ENCODE peak calls at places on chromosomes 13 and 19, in nine cellular contexts. H, J, R, D, Q, U, L, V and G are unnamed samples.

GRCh38 chr13:93769126-93769525 is 542.5 kb downstream of the GPC6 start:
- DNase-seq in D (peak), H (no peak), R (no peak), V (no peak), L (no peak), Q (no peak), U (no peak), J (no peak), G (no peak)

GRCh38 chr13:34762312-34762711 is 179.8 kb upstream of the NBEA start:
- DNase-seq in V (no peak), Q (peak), R (no peak), H (no peak), U (no peak), L (no peak), D (peak), J (no peak), G (no peak)

GRCh38 chr19:13215572-13216380 is 65.6 kb downstream of the IER2 start:
- DNase-seq in L (no peak), Q (no peak), V (peak), J (peak), R (no peak), D (no peak), H (peak), U (no peak), G (peak)

GRCh38 chr19:3655402-3656072 is 28.9 kb upstream of the CACTIN start:
- DNase-seq in L (no peak), D (peak), J (no peak), Q (peak), H (no peak), R (no peak), U (no peak), V (peak), G (no peak)

GRCh38 chr19:41175825-41176734 is 16.9 kb upstream of the CYP2S1 start:
- DNase-seq in R (peak), L (peak), V (peak), D (peak), U (peak), J (peak), Q (peak), H (peak), G (no peak)

GRCh38 chr19:13906525-13906904 is 514 bp downstream of the CC2D1A start:
- DNase-seq in J (no peak), V (peak), Q (no peak), H (no peak), D (no peak), L (no peak), U (peak), R (no peak), G (peak)

GRCh38 chr19:5960005-5961001 is 17.6 kb downstream of the RANBP3 start:
- DNase-seq in H (peak), Q (no peak), L (peak), J (no peak), V (no peak), D (no peak), R (no peak), U (peak), G (no peak)

GRCh38 chr13:31896427-31896826 is 135.1 kb upstream of the FRY start:
- DNase-seq in J (no peak), H (no peak), L (no peak), D (peak), U (no peak), Q (no peak), R (peak), V (no peak), G (no peak)

GRCh38 chr19:55370305-55370988 is at the start of gene IL11:
- DNase-seq in D (no peak), L (no peak), Q (no peak), V (peak), U (no peak), R (no peak), J (no peak), H (no peak), G (no peak)

GRCh38 chr13:39129253-39129652 is 91.0 kb downstream of the NHLRC3 start:
- DNase-seq in V (no peak), D (no peak), Q (no peak), J (no peak), U (no peak), R (no peak), H (no peak), L (no peak), G (no peak)

GRCh38 chr13:113552079-113552478 is 32.5 kb upstream of the TFDP1 start:
- DNase-seq in R (no peak), D (no peak), Q (no peak), L (no peak), U (no peak), J (no peak), V (no peak), H (no peak), G (no peak)

GRCh38 chr19:42143341-42144234 is 11.3 kb upstream of the POU2F2 start:
- DNase-seq in J (no peak), H (peak), U (no peak), L (no peak), D (peak), Q (no peak), V (peak), R (no peak), G (no peak)

GRCh38 chr19:43504426-43505185 is at the start of gene PHLDB3:
- DNase-seq in J (no peak), D (peak), L (no peak), U (peak), R (no peak), Q (peak), H (peak), V (peak), G (peak)

GRCh38 chr13:73767747-73768315 is 366.4 kb downstream of the KLF12 start:
- DNase-seq in U (no peak), D (no peak), H (no peak), J (peak), V (peak), R (no peak), L (no peak), Q (no peak), G (no peak)

GRCh38 chr13:111005364-111005763 is 90.5 kb upstream of the ANKRD10 start:
- DNase-seq in R (no peak), Q (no peak), V (peak), D (peak), L (no peak), J (no peak), H (no peak), U (no peak), G (no peak)

GRCh38 chr13:43145556-43145955 is 122.2 kb downstream of the DNAJC15 start:
- DNase-seq in U (no peak), L (no peak), D (no peak), R (no peak), H (no peak), V (no peak), J (no peak), Q (no peak), G (no peak)

GRCh38 chr19:40265763-40266099 is 19.4 kb downstream of the AKT2 start:
- DNase-seq in D (no peak), V (no peak), L (no peak), U (no peak), R (no peak), J (no peak), Q (no peak), H (no peak), G (no peak)

GRCh38 chr19:51994048-51994644 is 7.5 kb upstream of the ZNF350 start:
- DNase-seq in H (no peak), U (no peak), L (no peak), D (no peak), R (no peak), V (no peak), J (no peak), Q (no peak), G (no peak)

GRCh38 chr13:73338389-73338788 is 279.6 kb downstream of the KLF5 start:
- DNase-seq in J (no peak), D (peak), R (no peak), L (no peak), Q (no peak), H (no peak), U (no peak), V (no peak), G (no peak)

GRCh38 chr19:11995174-11995573 is 30.3 kb downstream of the ZNF763 start:
- DNase-seq in V (no peak), R (no peak), H (no peak), D (peak), Q (no peak), L (no peak), U (no peak), J (no peak), G (no peak)

GRCh38 chr19:46624958-46625661 is at the start of gene PTGIR:
- DNase-seq in Q (peak), D (peak), R (peak), H (no peak), U (peak), L (peak), V (no peak), J (no peak), G (no peak)

GRCh38 chr19:39430675-39431593 is 4.8 kb downstream of the RPS16 start:
- DNase-seq in L (peak), U (peak), R (peak), V (peak), Q (no peak), H (peak), J (peak), D (peak), G (peak)

GRCh38 chr13:113652404-113653263 is 5.4 kb downstream of the ATP4B start:
- DNase-seq in V (no peak), J (no peak), Q (peak), U (no peak), R (peak), D (no peak), H (no peak), L (peak), G (no peak)

GRCh38 chr13:52975969-52976368 is 52.6 kb upstream of the OLFM4 start:
- DNase-seq in H (no peak), Q (no peak), R (no peak), L (no peak), D (no peak), V (no peak), U (no peak), J (no peak), G (no peak)

GRCh38 chr13:41603917-41604316 is 146.6 kb downstream of the RGCC start:
- DNase-seq in U (peak), D (peak), Q (no peak), J (no peak), R (no peak), L (no peak), V (peak), H (peak), G (no peak)

GRCh38 chr19:42422092-42422575 is 5.1 kb downstream of the LIPE start:
- DNase-seq in J (no peak), V (no peak), U (no peak), R (no peak), D (no peak), L (peak), H (peak), Q (no peak), G (no peak)

GRCh38 chr13:30396434-30397075 is 25.7 kb upstream of the UBE2L5 start:
- DNase-seq in D (peak), Q (no peak), V (peak), J (no peak), U (no peak), R (no peak), L (no peak), H (no peak), G (no peak)

GRCh38 chr13:33615436-33615835 is 202.5 kb upstream of the RFC3 start:
- DNase-seq in Q (no peak), J (no peak), R (no peak), H (no peak), L (no peak), D (no peak), U (no peak), V (no peak), G (no peak)

GRCh38 chr13:33606692-33607091 is 211.3 kb upstream of the RFC3 start:
- DNase-seq in V (no peak), L (no peak), U (no peak), J (no peak), H (no peak), Q (no peak), D (peak), R (no peak), G (no peak)

GRCh38 chr13:33612641-33613638 is 205.0 kb upstream of the RFC3 start:
- DNase-seq in U (no peak), H (no peak), R (no peak), V (no peak), Q (no peak), L (no peak), J (no peak), D (no peak), G (no peak)

GRCh38 chr13:33611016-33611805 is 206.7 kb upstream of the RFC3 start:
- DNase-seq in H (peak), D (peak), J (no peak), U (peak), Q (peak), V (no peak), L (peak), R (peak), G (no peak)

DNA sequence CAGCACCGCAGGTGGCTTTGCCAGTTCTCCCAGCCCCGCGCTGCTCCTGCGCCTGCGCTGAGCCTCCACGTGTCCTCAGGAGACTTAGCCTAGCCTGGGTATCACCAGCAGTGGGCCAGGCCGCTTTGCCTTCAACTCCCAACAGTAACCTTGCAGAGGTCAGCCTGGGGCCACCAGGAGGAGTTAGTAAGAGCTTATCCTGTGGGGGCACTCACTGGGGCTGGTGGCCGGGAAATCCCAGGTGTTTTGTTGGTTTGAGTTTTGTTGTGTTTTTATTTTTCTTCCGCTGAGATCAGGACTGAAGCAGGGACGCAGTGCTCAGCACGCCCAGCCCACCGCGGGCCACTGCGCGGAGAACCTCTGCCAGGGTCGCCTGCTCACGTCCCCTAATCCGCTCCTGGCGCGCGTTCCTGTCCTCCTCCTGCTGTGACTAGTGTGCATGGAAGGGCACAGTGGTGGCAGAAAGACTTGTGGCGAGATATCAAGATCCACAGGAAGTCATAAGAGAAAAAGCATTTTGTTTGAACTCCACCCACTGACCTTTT is 207.4 kb upstream of the RFC3 start:
- DNase-seq in L (peak), U (peak), R (peak), D (peak), H (peak), V (no peak), J (peak), Q (no peak), G (peak)
- H3K4me3 ChIP-seq in L (no peak), U (no peak), R (peak), D (peak), H (no peak), V (no peak), J (peak), Q (no peak), G (peak)

GRCh38 chr19:19956431-19957075 is 55.8 kb downstream of the ZNF93 start:
- DNase-seq in D (no peak), L (no peak), J (no peak), V (no peak), R (no peak), H (no peak), Q (no peak), U (no peak), G (no peak)
- H3K4me3 ChIP-seq in D (no peak), L (no peak), J (no peak), V (no peak), R (no peak), H (no peak), Q (no peak), U (no peak), G (no peak)

GRCh38 chr19:29965529-29965928 is 23.5 kb downstream of the URI1 start:
- DNase-seq in R (no peak), V (peak), U (no peak), H (no peak), D (no peak), J (no peak), L (no peak), Q (no peak), G (no peak)

GRCh38 chr19:29962777-29963176 is 20.7 kb downstream of the URI1 start:
- DNase-seq in J (no peak), H (no peak), R (no peak), U (no peak), D (no peak), V (no peak), Q (no peak), L (no peak), G (no peak)

GRCh38 chr19:29961311-29961710 is 19.3 kb downstream of the URI1 start:
- DNase-seq in L (no peak), U (no peak), R (no peak), D (no peak), Q (no peak), H (no peak), V (no peak), J (no peak), G (no peak)

GRCh38 chr19:29964171-29964570 is 22.1 kb downstream of the URI1 start:
- DNase-seq in V (no peak), R (no peak), Q (no peak), J (no peak), D (peak), U (no peak), H (peak), L (no peak), G (no peak)

DNA sequence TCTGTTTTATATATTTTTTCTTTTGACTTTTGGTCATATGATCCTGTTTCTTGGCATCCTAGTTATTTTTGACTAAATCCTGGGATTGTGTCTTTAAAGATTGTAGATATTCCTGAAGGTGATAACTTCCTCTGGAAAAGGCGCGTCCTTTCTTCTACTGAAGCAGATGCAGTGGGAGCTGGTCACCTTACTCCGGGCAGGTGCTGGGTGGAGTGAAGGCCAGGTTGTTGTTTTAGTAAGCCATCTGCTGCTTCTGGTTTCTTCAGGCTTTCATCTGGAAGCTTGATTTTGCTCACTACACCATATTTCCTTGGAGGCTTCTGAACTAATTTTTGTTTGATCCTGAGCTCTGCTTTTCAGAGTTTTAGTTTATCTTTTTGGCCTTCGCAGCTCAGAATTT is 21.5 kb downstream of the URI1 start:
- DNase-seq in L (no peak), V (no peak), H (no peak), R (no peak), J (no peak), Q (no peak), D (no peak), U (peak), G (no peak)
- H3K4me3 ChIP-seq in L (no peak), V (no peak), H (no peak), R (no peak), J (no peak), Q (no peak), D (no peak), U (no peak), G (no peak)

GRCh38 chr19:49931293-49932040 is 2.2 kb upstream of the NUP62 start:
- DNase-seq in Q (no peak), U (no peak), H (no peak), R (no peak), V (no peak), J (no peak), L (peak), D (no peak), G (no peak)
- H3K4me3 ChIP-seq in Q (no peak), U (no peak), H (no peak), R (no peak), V (peak), J (no peak), L (no peak), D (no peak), G (no peak)

DNA sequence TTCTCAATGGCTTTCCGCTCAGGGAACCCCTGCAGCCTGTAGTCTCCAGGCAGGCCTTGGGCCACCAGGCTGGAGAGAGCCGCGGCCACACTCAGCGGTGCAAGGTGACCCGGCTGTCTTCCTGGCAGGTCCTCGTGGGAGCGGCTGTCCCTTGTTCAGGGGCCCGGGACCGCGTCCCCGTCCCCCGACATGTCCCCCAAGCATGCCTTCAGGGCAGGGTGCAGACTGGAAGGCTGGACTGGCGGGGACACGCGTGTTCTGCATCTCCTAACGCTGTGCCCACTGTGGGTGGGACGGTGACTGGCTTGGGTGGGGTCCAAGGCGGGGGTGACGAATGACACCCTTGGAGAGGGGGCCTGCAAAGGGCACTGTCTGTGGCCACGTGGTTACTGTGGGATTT is 93.6 kb downstream of the WTIP start:
- DNase-seq in V (no peak), R (no peak), J (no peak), D (no peak), H (no peak), U (no peak), L (no peak), Q (no peak), G (no peak)
- H3K4me3 ChIP-seq in V (no peak), R (no peak), J (no peak), D (no peak), H (no peak), U (no peak), L (no peak), Q (no peak), G (no peak)

GRCh38 chr13:27791901-27792392 is 336 bp upstream of the GSX1 start:
- DNase-seq in H (no peak), D (no peak), J (no peak), L (no peak), U (no peak), Q (no peak), V (no peak), R (no peak), G (no peak)
- H3K4me3 ChIP-seq in H (no peak), D (no peak), J (peak), L (no peak), U (no peak), Q (no peak), V (no peak), R (no peak), G (peak)

GRCh38 chr19:497861-498590 is 1.7 kb downstream of the MADCAM1 start:
- DNase-seq in H (no peak), J (no peak), Q (no peak), R (no peak), U (no peak), D (no peak), L (no peak), V (no peak), G (no peak)
- H3K4me3 ChIP-seq in H (no peak), J (no peak), Q (no peak), R (no peak), U (no peak), D (no peak), L (no peak), V (no peak), G (no peak)

GRCh38 chr19:21851596-21852345 is 15.8 kb upstream of the ZNF43 start:
- DNase-seq in H (peak), J (peak), D (peak), Q (peak), V (peak), U (peak), R (peak), L (peak), G (peak)
- H3K4me3 ChIP-seq in H (peak), J (peak), D (peak), Q (peak), V (peak), U (peak), R (peak), L (peak), G (peak)

GRCh38 chr13:79270859-79271258 is 135.2 kb downstream of the RBM26 start:
- DNase-seq in Q (no peak), H (no peak), L (no peak), U (no peak), R (no peak), D (no peak), J (no peak), V (peak), G (no peak)
- H3K4me3 ChIP-seq in Q (no peak), H (no peak), L (no peak), U (no peak), R (no peak), D (no peak), J (no peak), V (no peak), G (no peak)